ENCODE peak calls at places on chromosomes 6 and 20, in eight cellular contexts. Q is left lung, M is nephron progenitor cell, X is RWPE1, P is AG09309, L is osteocyte, F is glutamatergic neuron, B is stomach. S is an unnamed sample.

GRCh38 chr6:93242049-93242448 is 177.3 kb downstream of the EPHA7 start:
- DNase-seq in Q (no peak), M (no peak), X (no peak), P (no peak), L (no peak), F (no peak), B (no peak), S (no peak)

GRCh38 chr6:40810176-40810575 is 223.0 kb upstream of the LRFN2 start:
- DNase-seq in Q (no peak), M (no peak), X (peak), P (no peak), L (peak), F (no peak), B (no peak), S (no peak)

GRCh38 chr6:124795879-124796838 is 166.1 kb upstream of the RNF217 start:
- DNase-seq in Q (peak), M (peak), X (peak), P (no peak), L (no peak), F (peak), B (no peak), S (peak)

GRCh38 chr6:121310495-121310894 is 23.8 kb downstream of the TBC1D32 start:
- DNase-seq in Q (no peak), M (no peak), X (no peak), P (no peak), L (no peak), F (no peak), B (no peak), S (no peak)

GRCh38 chr6:164108869-164109769 is 694.6 kb downstream of the QKI start:
- DNase-seq in Q (no peak), M (no peak), X (peak), P (no peak), L (no peak), F (no peak), B (no peak), S (peak)

GRCh38 chr6:163319609-163320366 is 94.7 kb upstream of the QKI start:
- DNase-seq in Q (no peak), M (no peak), X (no peak), P (no peak), L (no peak), F (no peak), B (no peak), S (no peak)

GRCh38 chr6:43150051-43150751 is 20.9 kb upstream of the SRF start:
- DNase-seq in Q (no peak), M (no peak), X (no peak), P (no peak), L (no peak), F (no peak), B (peak), S (no peak)

GRCh38 chr20:5785146-5785545 is 34.9 kb downstream of the SHLD1 start:
- DNase-seq in Q (no peak), M (no peak), X (peak), P (no peak), L (no peak), F (no peak), B (no peak), S (no peak)

GRCh38 chr6:123945386-123945785 is 141.7 kb downstream of the NKAIN2 start:
- DNase-seq in Q (no peak), M (no peak), X (no peak), P (no peak), L (no peak), F (no peak), B (no peak), S (no peak)

GRCh38 chr20:59520814-59521213 is 83.5 kb upstream of the PHACTR3 start:
- DNase-seq in Q (no peak), M (no peak), X (no peak), P (no peak), L (no peak), F (no peak), B (no peak), S (no peak)

GRCh38 chr20:59122377-59122932 is 41.2 kb upstream of the ZNF831 start:
- DNase-seq in Q (no peak), M (no peak), X (no peak), P (no peak), L (no peak), F (no peak), B (no peak), S (no peak)

GRCh38 chr20:63117151-63117550 is 98.8 kb downstream of the YTHDF1 start:
- DNase-seq in Q (no peak), M (no peak), X (no peak), P (no peak), L (no peak), F (no peak), B (no peak), S (peak)

GRCh38 chr6:21279619-21280018 is 313.9 kb upstream of the SOX4 start:
- DNase-seq in Q (no peak), M (no peak), X (no peak), P (no peak), L (no peak), F (no peak), B (no peak), S (no peak)

GRCh38 chr6:83514877-83515466 is 2.6 kb downstream of the PRSS35 start:
- DNase-seq in Q (no peak), M (peak), X (peak), P (peak), L (no peak), F (no peak), B (no peak), S (no peak)

GRCh38 chr6:111852704-111853103 is 20.5 kb downstream of the FYN start:
- DNase-seq in Q (no peak), M (no peak), X (no peak), P (no peak), L (no peak), F (no peak), B (no peak), S (no peak)

GRCh38 chr6:90269334-90269733 is 27.3 kb downstream of the BACH2 start:
- DNase-seq in Q (no peak), M (no peak), X (no peak), P (no peak), L (no peak), F (no peak), B (no peak), S (no peak)

GRCh38 chr6:16712250-16712930 is 48.9 kb downstream of the ATXN1 start:
- DNase-seq in Q (no peak), M (no peak), X (no peak), P (no peak), L (no peak), F (no peak), B (no peak), S (no peak)

GRCh38 chr6:31769684-31770371 is 7.3 kb downstream of the VWA7 start:
- DNase-seq in Q (peak), M (peak), X (peak), P (no peak), L (no peak), F (peak), B (peak), S (peak)
- TF ChIP-seq CTCF in Q (peak), M (peak), X (peak), P (peak), L (peak), F (peak), B (peak), S (peak)

DNA sequence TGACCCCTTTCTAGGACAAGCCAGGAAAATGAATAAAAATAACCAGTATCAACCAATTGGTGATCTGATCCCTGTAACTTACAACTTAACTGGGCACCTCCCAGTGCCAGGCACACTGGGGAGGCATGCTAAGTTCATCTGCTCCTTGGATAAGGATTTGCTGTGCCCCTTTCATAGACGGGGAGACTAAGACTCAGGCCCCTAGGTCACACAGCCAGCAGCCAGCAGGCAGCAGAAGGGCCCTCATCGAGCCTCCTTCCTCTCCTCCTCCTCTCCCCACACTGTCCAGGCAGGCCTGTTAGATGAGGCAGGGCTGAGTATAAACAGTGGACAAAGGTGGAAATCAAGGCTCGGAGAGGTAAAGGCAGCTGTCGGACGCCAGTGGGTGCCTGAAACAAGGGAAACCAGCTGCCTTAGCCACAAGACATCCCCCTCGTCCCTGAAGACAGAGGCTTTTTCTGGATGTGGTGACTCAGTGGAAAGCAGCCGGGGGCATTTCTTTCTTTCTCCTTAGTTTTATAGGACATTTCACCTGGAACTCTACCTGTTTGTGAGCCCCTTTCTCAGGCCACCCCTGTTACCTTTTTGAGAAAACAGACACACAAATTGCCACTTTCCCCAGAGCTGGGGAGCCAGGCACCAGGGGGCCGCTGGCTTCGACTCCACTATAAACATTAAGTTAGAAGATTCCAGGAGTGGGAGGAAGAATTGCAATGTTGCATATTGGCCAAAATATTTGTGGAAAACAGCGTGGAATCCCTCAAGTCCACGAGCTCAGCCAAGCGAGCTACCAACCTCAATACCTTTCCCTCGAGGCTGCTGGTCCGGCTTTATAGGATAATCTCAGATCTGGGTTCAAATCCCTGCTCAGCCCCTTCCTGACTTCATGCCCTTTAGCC is 166.0 kb downstream of the PREX1 start:
- DNase-seq in Q (no peak), M (no peak), X (no peak), P (no peak), L (no peak), F (no peak), B (no peak), S (no peak)
- TF ChIP-seq CTCF in Q (no peak), M (no peak), X (no peak), P (peak), L (no peak), F (no peak), B (no peak), S (no peak)

GRCh38 chr6:18387061-18387721 is at the start of gene RNF144B:
- DNase-seq in Q (peak), M (peak), X (peak), P (no peak), L (peak), F (peak), B (peak), S (peak)
- TF ChIP-seq CTCF in Q (no peak), M (no peak), X (no peak), P (no peak), L (no peak), F (no peak), B (no peak), S (no peak)

GRCh38 chr20:3577366-3577765 is 85.8 kb downstream of the GFRA4 start:
- DNase-seq in Q (no peak), M (no peak), X (no peak), P (no peak), L (no peak), F (no peak), B (no peak), S (no peak)

GRCh38 chr20:3583765-3584164 is 79.4 kb downstream of the GFRA4 start:
- DNase-seq in Q (no peak), M (no peak), X (no peak), P (no peak), L (no peak), F (no peak), B (no peak), S (no peak)

GRCh38 chr20:3586111-3586510 is 77.1 kb downstream of the GFRA4 start:
- DNase-seq in Q (no peak), M (no peak), X (no peak), P (no peak), L (no peak), F (no peak), B (no peak), S (no peak)

GRCh38 chr20:3576363-3576762 is 86.8 kb downstream of the GFRA4 start:
- DNase-seq in Q (no peak), M (no peak), X (no peak), P (no peak), L (no peak), F (no peak), B (no peak), S (no peak)

GRCh38 chr20:3580412-3580811 is 82.8 kb downstream of the GFRA4 start:
- DNase-seq in Q (no peak), M (no peak), X (no peak), P (no peak), L (no peak), F (no peak), B (no peak), S (no peak)
- TF ChIP-seq CTCF in Q (no peak), M (no peak), X (no peak), P (no peak), L (no peak), F (no peak), B (no peak), S (no peak)

GRCh38 chr6:18997375-18997826 is 610.3 kb downstream of the RNF144B start:
- DNase-seq in Q (no peak), M (peak), X (peak), P (peak), L (no peak), F (no peak), B (no peak), S (no peak)
- TF ChIP-seq CTCF in Q (peak), M (peak), X (peak), P (peak), L (peak), F (peak), B (peak), S (peak)

GRCh38 chr6:31721351-31722020 is at the start of gene LY6G6C:
- DNase-seq in Q (no peak), M (no peak), X (no peak), P (no peak), L (no peak), F (no peak), B (no peak), S (no peak)
- TF ChIP-seq CTCF in Q (no peak), M (no peak), X (no peak), P (no peak), L (no peak), F (no peak), B (no peak), S (no peak)

GRCh38 chr6:168355716-168356522 is 36.3 kb upstream of the DACT2 start:
- DNase-seq in Q (no peak), M (peak), X (peak), P (no peak), L (peak), F (peak), B (peak), S (peak)
- TF ChIP-seq CTCF in Q (peak), M (peak), X (peak), P (peak), L (peak), F (peak), B (peak), S (peak)

DNA sequence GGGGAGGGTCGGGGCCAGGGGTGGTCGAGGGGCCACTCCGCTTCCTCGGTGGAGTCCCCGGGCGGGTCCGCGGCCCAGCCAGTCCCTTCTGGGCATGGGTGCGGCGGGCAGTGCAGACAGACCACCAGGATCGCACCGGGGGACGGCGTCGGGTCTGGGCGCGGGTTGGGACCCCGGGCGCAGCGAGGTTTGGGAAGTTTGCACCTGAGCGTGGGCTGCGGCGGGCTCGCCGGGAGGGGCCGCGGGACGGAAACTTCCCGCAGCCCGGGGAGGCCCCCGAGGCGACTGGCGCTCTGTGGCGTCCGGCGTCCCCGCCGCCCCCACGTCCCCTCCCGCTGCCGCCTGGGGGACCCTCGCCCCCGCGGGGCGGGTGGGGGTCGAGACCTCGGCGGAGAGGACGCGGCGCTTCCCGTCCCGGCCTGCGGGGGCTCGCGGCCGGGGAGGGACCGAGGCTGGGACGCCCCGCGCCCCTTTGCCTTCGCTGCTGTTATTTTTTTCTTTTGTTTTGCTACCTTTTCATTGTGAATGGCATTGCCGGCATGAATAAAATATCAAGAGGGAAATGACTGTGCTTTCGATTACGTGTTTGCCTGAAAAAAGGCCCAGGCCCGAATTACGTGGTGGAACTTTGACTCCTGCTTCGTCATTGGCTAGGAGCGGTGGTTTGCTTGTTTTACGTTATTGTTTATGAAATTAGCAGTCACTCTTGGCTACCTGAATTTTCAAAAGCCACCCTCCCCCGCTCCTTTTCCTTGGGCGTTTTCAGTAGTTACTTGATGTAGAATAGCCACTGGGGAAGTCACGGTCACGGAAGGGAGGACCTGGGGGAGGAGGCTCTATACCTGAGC is 701 bp downstream of the SNX9 start:
- DNase-seq in Q (peak), M (peak), X (peak), P (no peak), L (peak), F (peak), B (peak), S (peak)
- TF ChIP-seq CTCF in Q (no peak), M (no peak), X (no peak), P (no peak), L (no peak), F (peak), B (no peak), S (no peak)

GRCh38 chr6:37660317-37660716 is 37.4 kb downstream of the MDGA1 start:
- DNase-seq in Q (no peak), M (no peak), X (no peak), P (no peak), L (no peak), F (no peak), B (no peak), S (no peak)
- TF ChIP-seq CTCF in Q (no peak), M (no peak), X (no peak), P (no peak), L (no peak), F (no peak), B (no peak), S (no peak)

DNA sequence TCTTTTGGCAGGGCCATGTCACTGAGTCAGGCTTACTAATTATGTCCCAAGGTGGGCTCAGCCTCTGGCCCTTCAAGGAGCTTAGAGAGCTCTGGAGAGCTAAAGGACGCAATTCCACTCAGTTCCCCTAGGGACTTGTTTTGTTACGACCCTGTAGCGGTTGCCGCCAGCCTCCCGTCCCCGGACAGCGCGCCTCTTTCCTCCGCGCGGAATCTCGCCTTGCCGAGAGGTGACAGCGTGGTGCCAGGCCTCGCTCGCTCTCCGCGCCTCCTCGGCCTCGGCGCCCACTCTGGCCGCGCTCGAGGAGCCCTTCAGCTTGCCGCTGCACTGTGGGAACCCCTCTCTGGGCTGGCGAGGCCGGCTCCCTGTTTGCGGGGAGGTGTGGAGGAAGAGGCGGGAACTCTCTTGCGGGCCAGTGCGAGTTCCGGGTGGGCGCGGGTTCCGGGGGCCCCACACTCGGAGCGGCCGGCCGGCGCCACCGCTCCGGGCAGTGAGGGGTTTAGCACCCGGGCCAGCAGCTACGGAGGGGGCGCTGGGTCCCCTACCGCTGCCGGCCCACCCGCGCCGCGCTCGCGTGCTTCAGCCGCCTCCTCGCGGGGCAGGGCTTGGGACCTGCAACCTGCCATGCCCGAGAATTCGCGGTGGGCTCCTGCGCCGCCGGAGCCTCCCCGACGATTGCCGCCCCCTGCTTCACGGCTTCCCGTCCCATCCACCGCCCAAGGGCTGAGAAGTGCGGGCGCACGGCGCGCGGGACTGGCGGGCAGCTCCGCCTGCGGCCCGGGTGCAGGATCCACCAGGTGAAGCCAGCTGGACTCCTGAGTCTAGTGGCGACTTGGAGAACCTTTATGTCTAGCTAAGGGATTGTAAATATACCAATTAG is 9.9 kb upstream of the ZNF311 start:
- DNase-seq in Q (no peak), M (no peak), X (peak), P (no peak), L (no peak), F (no peak), B (no peak), S (no peak)
- TF ChIP-seq CTCF in Q (no peak), M (no peak), X (peak), P (no peak), L (no peak), F (no peak), B (no peak), S (no peak)